ENCODE peak calls at places on chromosomes 7 and 10, in five cellular contexts. Y, M, O, R and Q are unnamed samples.
A peak's percentile ranks its signal among the peaks of the same experiment; 100 is the strongest.

GRCh38 chr10:61271127-61271780 is 181.9 kb downstream of the TMEM26 start:
- ATAC-seq in Y (no peak), M (no peak), O (no peak), R (no peak), Q (no peak)

GRCh38 chr10:88791924-88792323 is 10.6 kb upstream of the LIPM start:
- ATAC-seq in Y (peak; percentile 79), M (peak; percentile 91), O (no peak), R (no peak), Q (no peak)

GRCh38 chr10:45376364-45376801 is 2.4 kb downstream of the ALOX5 start:
- ATAC-seq in Y (no peak), M (peak; percentile 21), O (no peak), R (no peak), Q (no peak)

GRCh38 chr10:6128591-6129383 is 40.0 kb downstream of the RBM17 start:
- ATAC-seq in Y (no peak), M (no peak), O (peak; percentile 58), R (no peak), Q (peak; percentile 30)

GRCh38 chr10:24465124-24465874 is 256.4 kb downstream of the KIAA1217 start:
- ATAC-seq in Y (peak; percentile 55), M (no peak), O (no peak), R (peak; percentile 80), Q (no peak)

GRCh38 chr10:95346715-95347401 is 56.1 kb upstream of the PDLIM1 start:
- ATAC-seq in Y (peak; percentile 94), M (no peak), O (no peak), R (no peak), Q (no peak)

GRCh38 chr10:7340179-7340874 is 70.5 kb downstream of the SFMBT2 start:
- ATAC-seq in Y (no peak), M (no peak), O (no peak), R (no peak), Q (no peak)

GRCh38 chr7:48847896-48848295 is 76.5 kb upstream of the CDC14C start:
- ATAC-seq in Y (no peak), M (no peak), O (no peak), R (no peak), Q (no peak)

GRCh38 chr7:37901236-37901827 is 15.3 kb downstream of the SFRP4 start:
- ATAC-seq in Y (peak; percentile 80), M (peak; percentile 78), O (peak; percentile 87), R (no peak), Q (peak; percentile 41)

GRCh38 chr7:112798199-112799159 is 8.3 kb upstream of the TMEM168 start:
- ATAC-seq in Y (peak; percentile 66), M (no peak), O (peak; percentile 47), R (no peak), Q (no peak)

GRCh38 chr10:80664071-80664680 is 126.5 kb downstream of the SH2D4B start:
- ATAC-seq in Y (peak; percentile 91), M (peak; percentile 88), O (peak; percentile 90), R (peak; percentile 81), Q (peak; percentile 43)

GRCh38 chr7:16129431-16130126 is 291.8 kb downstream of the CRPPA start:
- ATAC-seq in Y (no peak), M (no peak), O (no peak), R (no peak), Q (no peak)

GRCh38 chr7:134355925-134356324 is 39.2 kb upstream of the SLC35B4 start:
- ATAC-seq in Y (peak; percentile 41), M (no peak), O (no peak), R (no peak), Q (no peak)

GRCh38 chr7:151008511-151009323 is 15.6 kb downstream of the ATG9B start:
- ATAC-seq in Y (peak; percentile 62), M (peak; percentile 98), O (peak; percentile 87), R (peak; percentile 82), Q (peak; percentile 49)

GRCh38 chr10:84026821-84027257 is 112.5 kb upstream of the GHITM start:
- ATAC-seq in Y (peak; percentile 33), M (peak; percentile 31), O (no peak), R (no peak), Q (no peak)

GRCh38 chr7:155755026-155755425 is 57.2 kb downstream of the SHH start:
- ATAC-seq in Y (no peak), M (no peak), O (no peak), R (no peak), Q (no peak)

GRCh38 chr10:89580243-89580642 is 44.8 kb upstream of the SLC16A12 start:
- ATAC-seq in Y (peak; percentile 29), M (no peak), O (no peak), R (no peak), Q (no peak)

GRCh38 chr7:140269004-140269638 is 92.3 kb upstream of the KDM7A start:
- ATAC-seq in Y (no peak), M (no peak), O (no peak), R (no peak), Q (no peak)

GRCh38 chr7:12942599-12942998 is 255.2 kb downstream of the ARL4A start:
- ATAC-seq in Y (peak; percentile 97), M (no peak), O (no peak), R (no peak), Q (no peak)

GRCh38 chr7:26100940-26101339 is 51.1 kb upstream of the NFE2L3 start:
- ATAC-seq in Y (no peak), M (peak; percentile 64), O (no peak), R (peak; percentile 75), Q (peak; percentile 64)

GRCh38 chr7:54864718-54865117 is 105.7 kb upstream of the SEC61G start:
- ATAC-seq in Y (peak; percentile 75), M (no peak), O (no peak), R (no peak), Q (no peak)

GRCh38 chr7:45203459-45203858 is 45.9 kb downstream of the RAMP3 start:
- ATAC-seq in Y (no peak), M (no peak), O (peak; percentile 20), R (no peak), Q (peak; percentile 17)

DNA sequence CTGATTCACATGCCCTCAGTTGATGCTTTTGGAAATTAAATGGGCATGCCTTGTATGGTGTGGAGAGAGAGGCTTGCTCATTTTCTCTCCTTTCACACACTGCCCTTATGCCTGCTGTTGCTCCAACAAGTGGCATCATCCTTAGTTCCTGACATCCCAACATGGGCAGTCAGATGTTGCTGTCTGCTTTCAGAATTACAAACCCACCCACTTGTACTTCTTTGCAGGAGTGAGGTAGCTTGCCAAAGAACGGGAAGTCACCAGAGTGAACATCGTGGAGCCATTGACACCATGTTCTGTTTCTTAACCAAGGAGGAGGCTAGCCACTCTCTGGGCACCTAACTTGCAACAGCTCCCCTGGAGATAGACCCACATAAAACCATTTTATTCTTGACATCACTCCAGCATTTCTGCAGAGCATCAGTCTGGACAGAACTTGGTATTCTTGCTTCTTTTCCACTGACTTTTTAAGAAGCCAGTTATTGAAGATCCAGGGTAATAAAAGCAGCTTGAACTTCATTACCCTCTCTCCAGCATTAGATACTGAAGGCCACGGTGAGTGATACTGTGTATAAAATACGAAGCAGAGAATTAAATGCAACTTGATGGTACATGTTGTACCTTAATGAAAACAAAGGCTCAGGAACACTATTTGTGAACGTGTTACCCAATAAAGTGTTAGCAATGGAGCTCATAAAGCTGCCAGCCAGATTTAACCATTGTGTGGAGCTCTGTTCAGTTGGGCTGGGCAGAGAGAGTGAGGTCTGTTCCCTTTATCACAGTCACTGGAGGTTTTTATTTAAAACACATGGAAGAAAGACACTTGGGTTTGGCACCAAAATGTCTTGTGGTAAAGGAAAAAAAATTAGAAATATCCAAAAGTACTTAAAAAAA is 195.8 kb upstream of the HABP2 start:
- ATAC-seq in Y (no peak), M (no peak), O (no peak), R (no peak), Q (no peak)
- TF ChIP-seq EP300 in Y (no peak), M (no peak), O (no peak), R (no peak), Q (no peak)

GRCh38 chr7:149732611-149733010 is 40.8 kb downstream of the ZNF467 start:
- ATAC-seq in Y (no peak), M (no peak), O (no peak), R (no peak), Q (no peak)

GRCh38 chr7:149733554-149734513 is 39.6 kb downstream of the ZNF467 start:
- ATAC-seq in Y (no peak), M (no peak), O (no peak), R (no peak), Q (no peak)

GRCh38 chr7:149732111-149732561 is 41.3 kb downstream of the ZNF467 start:
- ATAC-seq in Y (no peak), M (no peak), O (no peak), R (no peak), Q (no peak)

GRCh38 chr7:149734514-149735075 is 38.8 kb downstream of the ZNF467 start:
- ATAC-seq in Y (no peak), M (peak; percentile 41), O (peak; percentile 51), R (no peak), Q (no peak)

GRCh38 chr7:149733131-149733531 is 40.3 kb downstream of the ZNF467 start:
- ATAC-seq in Y (no peak), M (no peak), O (no peak), R (no peak), Q (no peak)
- H3K36me3 ChIP-seq in Y (peaks cover 2% of the 10 kb centered on the region), M (peaks cover 7% of the 10 kb centered on the region), O (peaks cover 50% of the 10 kb centered on the region), R (peaks cover 4% of the 10 kb centered on the region), Q (no peaks in the 10 kb centered on the region)

GRCh38 chr10:113131611-113132330 is 181.7 kb downstream of the TCF7L2 start:
- ATAC-seq in Y (peak; percentile 22), M (no peak), O (no peak), R (no peak), Q (peak; percentile 83)

GRCh38 chr10:113127285-113128283 is 177.5 kb downstream of the TCF7L2 start:
- ATAC-seq in Y (no peak), M (no peak), O (no peak), R (no peak), Q (no peak)

GRCh38 chr10:113126506-113127192 is 176.6 kb downstream of the TCF7L2 start:
- ATAC-seq in Y (peak; percentile 99), M (peak; percentile 74), O (peak; percentile 82), R (peak; percentile 88), Q (peak; percentile 89)

GRCh38 chr10:113128450-113129105 is 178.5 kb downstream of the TCF7L2 start:
- ATAC-seq in Y (no peak), M (no peak), O (no peak), R (no peak), Q (no peak)

GRCh38 chr10:113129117-113129516 is 179.1 kb downstream of the TCF7L2 start:
- ATAC-seq in Y (no peak), M (no peak), O (no peak), R (no peak), Q (no peak)
- H3K4me1 ChIP-seq in Y (peaks cover 34% of the 10 kb centered on the region), M (no peaks in the 10 kb centered on the region), O (no peaks in the 10 kb centered on the region), R (peaks cover 21% of the 10 kb centered on the region), Q (peaks cover 3% of the 10 kb centered on the region)

DNA sequence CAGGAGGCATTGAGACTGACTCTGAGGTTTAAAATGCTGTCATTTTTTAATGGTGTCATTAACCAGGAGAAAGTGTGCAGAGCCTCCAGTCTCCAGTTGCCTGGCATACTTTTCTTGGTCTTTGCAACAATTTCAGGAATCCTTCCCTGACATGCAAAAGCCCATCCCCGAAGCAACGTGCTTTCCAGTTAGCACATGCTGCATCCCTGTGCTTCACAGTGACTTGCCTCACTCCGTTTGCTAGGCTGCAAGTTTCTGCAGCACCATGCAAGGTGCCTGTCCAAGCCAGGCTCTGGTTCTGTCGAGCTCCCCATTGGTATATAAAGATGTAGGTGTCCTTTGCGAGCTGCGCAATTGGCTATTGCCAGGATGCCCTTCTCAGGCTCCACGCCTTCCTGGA is 135.0 kb downstream of the GALNT17 start:
- ATAC-seq in Y (no peak), M (no peak), O (no peak), R (no peak), Q (no peak)
- TF ChIP-seq EP300 in Y (no peak), M (no peak), O (no peak), R (no peak), Q (no peak)